ENCODE peak calls at places on chromosome 2, in eight cellular contexts. M is WTC11; Z is H9; N is lung microvascular endothelial cell; G is GM13977; B is NCI-H524; U is psoas muscle; D is activated CD4-positive, alpha-beta T cell treated with anti-CD3 and anti-CD28 coated beads for 36 hours. J is an unnamed sample.

GRCh38 chr2:175948202-175948601 is 53.9 kb downstream of the LNPK start:
- DNase-seq in G (no peak), M (no peak), N (no peak), B (no peak), U (no peak), Z (no peak), D (no peak), J (no peak)

GRCh38 chr2:240225660-240226475 is 85.4 kb upstream of the OTOS start:
- DNase-seq in M (no peak), N (no peak), D (no peak), B (no peak), Z (no peak), G (no peak), U (no peak), J (no peak)

GRCh38 chr2:181998045-181998444 is 12.4 kb downstream of the PPP1R1C start:
- DNase-seq in Z (no peak), B (no peak), D (no peak), G (no peak), N (no peak), M (no peak), U (no peak), J (no peak)

GRCh38 chr2:102622646-102623045 is 3.3 kb downstream of the SLC9A2 start:
- DNase-seq in G (peak), U (no peak), N (no peak), D (no peak), M (no peak), Z (no peak), B (no peak), J (no peak)

GRCh38 chr2:29655391-29656086 is 265.8 kb downstream of the ALK start:
- DNase-seq in Z (no peak), N (no peak), B (peak), D (no peak), U (no peak), G (no peak), M (no peak), J (no peak)

GRCh38 chr2:191031256-191031655 is 17.3 kb upstream of the STAT1 start:
- DNase-seq in G (no peak), U (no peak), M (no peak), N (no peak), D (no peak), B (no peak), Z (no peak), J (no peak)

GRCh38 chr2:51996569-51996917 is 964.6 kb upstream of the NRXN1 start:
- DNase-seq in M (no peak), U (no peak), Z (no peak), B (no peak), G (no peak), N (no peak), D (no peak), J (no peak)

GRCh38 chr2:201858781-201859180 is 52.4 kb downstream of the CDK15 start:
- DNase-seq in N (peak), D (peak), B (no peak), M (peak), Z (peak), U (no peak), G (peak), J (no peak)

GRCh38 chr2:69026026-69026425 is 13.0 kb downstream of the ANTXR1 start:
- DNase-seq in M (peak), U (no peak), G (peak), Z (peak), B (peak), N (peak), D (peak), J (peak)

GRCh38 chr2:229104026-229104425 is 167.1 kb downstream of the PID1 start:
- DNase-seq in D (no peak), G (no peak), Z (no peak), B (no peak), U (no peak), M (no peak), N (no peak), J (no peak)

GRCh38 chr2:127685410-127686110 is 10.2 kb upstream of the LIMS2 start:
- DNase-seq in Z (no peak), D (no peak), B (no peak), N (no peak), U (no peak), M (no peak), G (no peak), J (no peak)

GRCh38 chr2:183623227-183623626 is 499.0 kb downstream of the NUP35 start:
- DNase-seq in D (no peak), B (no peak), M (no peak), G (no peak), Z (no peak), N (no peak), U (no peak), J (no peak)

GRCh38 chr2:241641631-241642030 is 4.1 kb downstream of the ATG4B start:
- DNase-seq in N (no peak), U (no peak), G (no peak), B (no peak), M (no peak), D (no peak), Z (no peak), J (no peak)

GRCh38 chr2:119468154-119468955 is 36.7 kb downstream of the TMEM37 start:
- DNase-seq in B (no peak), U (no peak), Z (no peak), M (no peak), D (no peak), G (no peak), N (no peak), J (no peak)

GRCh38 chr2:122219504-122219903 is 464.1 kb downstream of the TSN start:
- DNase-seq in Z (no peak), G (no peak), N (no peak), B (no peak), U (no peak), M (no peak), D (no peak), J (no peak)

GRCh38 chr2:239813261-239814135 is 211.6 kb downstream of the NDUFA10 start:
- DNase-seq in N (no peak), G (no peak), B (no peak), U (no peak), Z (no peak), M (peak), D (no peak), J (no peak)

J was measured in GM12878.